ENCODE peak calls at places on chromosomes 4 and X, in seven cellular contexts. One of them, this sample, is unnamed.

GRCh38 chr4:32569844-32570243 is 1849.7 kb downstream of the PCDH7 start:
- ATAC-seq in stimulated activated effector memory CD8-positive, alpha-beta T cell treated with anti-CD3 and anti-CD28 coated beads, Interleukin-12 subunit alpha, Interleukin-12 subunit beta, amount 100 ng/mL, for 72 hours: no peak
- ATAC-seq in naive thymus-derived CD8-positive, alpha-beta T cell: no peak
- ATAC-seq in right lobe of liver: peak
- ATAC-seq in Panc1: no peak
- ATAC-seq in left lung: peak
- ATAC-seq in stimulated activated naive B cell treated with anti-CD40 and anti-IgM and Interleukin-4, amounts not matched to agents 10 μg/mL and 1 μg/mL and 100 μg/mL, for 72 hours: peak
- ATAC-seq in this sample: no peak

GRCh38 chr4:7767966-7768365 is 171.7 kb downstream of the AFAP1 start:
- ATAC-seq in stimulated activated effector memory CD8-positive, alpha-beta T cell treated with anti-CD3 and anti-CD28 coated beads, Interleukin-12 subunit alpha, Interleukin-12 subunit beta, amount 100 ng/mL, for 72 hours: no peak
- ATAC-seq in naive thymus-derived CD8-positive, alpha-beta T cell: no peak
- ATAC-seq in right lobe of liver: no peak
- ATAC-seq in Panc1: no peak
- ATAC-seq in left lung: no peak
- ATAC-seq in stimulated activated naive B cell treated with anti-CD40 and anti-IgM and Interleukin-4, amounts not matched to agents 10 μg/mL and 1 μg/mL and 100 μg/mL, for 72 hours: no peak
- ATAC-seq in this sample: no peak

GRCh38 chr4:15756361-15756861 is 21.7 kb upstream of the CD38 start:
- ATAC-seq in stimulated activated effector memory CD8-positive, alpha-beta T cell treated with anti-CD3 and anti-CD28 coated beads, Interleukin-12 subunit alpha, Interleukin-12 subunit beta, amount 100 ng/mL, for 72 hours: peak
- ATAC-seq in naive thymus-derived CD8-positive, alpha-beta T cell: peak
- ATAC-seq in right lobe of liver: no peak
- ATAC-seq in Panc1: peak
- ATAC-seq in left lung: peak
- ATAC-seq in stimulated activated naive B cell treated with anti-CD40 and anti-IgM and Interleukin-4, amounts not matched to agents 10 μg/mL and 1 μg/mL and 100 μg/mL, for 72 hours: peak
- ATAC-seq in this sample: peak

GRCh38 chr4:158172558-158173258 is at the start of gene GASK1B:
- ATAC-seq in stimulated activated effector memory CD8-positive, alpha-beta T cell treated with anti-CD3 and anti-CD28 coated beads, Interleukin-12 subunit alpha, Interleukin-12 subunit beta, amount 100 ng/mL, for 72 hours: no peak
- ATAC-seq in naive thymus-derived CD8-positive, alpha-beta T cell: no peak
- ATAC-seq in right lobe of liver: peak
- ATAC-seq in Panc1: no peak
- ATAC-seq in left lung: peak
- ATAC-seq in stimulated activated naive B cell treated with anti-CD40 and anti-IgM and Interleukin-4, amounts not matched to agents 10 μg/mL and 1 μg/mL and 100 μg/mL, for 72 hours: no peak
- ATAC-seq in this sample: no peak

GRCh38 chr4:89838005-89838404 is 1.0 kb upstream of the SNCA start:
- ATAC-seq in stimulated activated effector memory CD8-positive, alpha-beta T cell treated with anti-CD3 and anti-CD28 coated beads, Interleukin-12 subunit alpha, Interleukin-12 subunit beta, amount 100 ng/mL, for 72 hours: no peak
- ATAC-seq in naive thymus-derived CD8-positive, alpha-beta T cell: no peak
- ATAC-seq in right lobe of liver: peak
- ATAC-seq in Panc1: no peak
- ATAC-seq in left lung: peak
- ATAC-seq in stimulated activated naive B cell treated with anti-CD40 and anti-IgM and Interleukin-4, amounts not matched to agents 10 μg/mL and 1 μg/mL and 100 μg/mL, for 72 hours: peak
- ATAC-seq in this sample: no peak

GRCh38 chrX:72713130-72713529 is 976 bp downstream of the PHKA1 start:
- ATAC-seq in stimulated activated effector memory CD8-positive, alpha-beta T cell treated with anti-CD3 and anti-CD28 coated beads, Interleukin-12 subunit alpha, Interleukin-12 subunit beta, amount 100 ng/mL, for 72 hours: peak
- ATAC-seq in naive thymus-derived CD8-positive, alpha-beta T cell: no peak
- ATAC-seq in right lobe of liver: no peak
- ATAC-seq in Panc1: no peak
- ATAC-seq in left lung: no peak
- ATAC-seq in stimulated activated naive B cell treated with anti-CD40 and anti-IgM and Interleukin-4, amounts not matched to agents 10 μg/mL and 1 μg/mL and 100 μg/mL, for 72 hours: peak
- ATAC-seq in this sample: peak

GRCh38 chrX:16838202-16839066 is 31.7 kb downstream of the RBBP7 start:
- ATAC-seq in stimulated activated effector memory CD8-positive, alpha-beta T cell treated with anti-CD3 and anti-CD28 coated beads, Interleukin-12 subunit alpha, Interleukin-12 subunit beta, amount 100 ng/mL, for 72 hours: no peak
- ATAC-seq in naive thymus-derived CD8-positive, alpha-beta T cell: no peak
- ATAC-seq in right lobe of liver: peak
- ATAC-seq in Panc1: no peak
- ATAC-seq in left lung: no peak
- ATAC-seq in stimulated activated naive B cell treated with anti-CD40 and anti-IgM and Interleukin-4, amounts not matched to agents 10 μg/mL and 1 μg/mL and 100 μg/mL, for 72 hours: no peak
- ATAC-seq in this sample: no peak

GRCh38 chr4:120225527-120225926 is 158.9 kb upstream of the MAD2L1 start:
- ATAC-seq in stimulated activated effector memory CD8-positive, alpha-beta T cell treated with anti-CD3 and anti-CD28 coated beads, Interleukin-12 subunit alpha, Interleukin-12 subunit beta, amount 100 ng/mL, for 72 hours: no peak
- ATAC-seq in naive thymus-derived CD8-positive, alpha-beta T cell: no peak
- ATAC-seq in right lobe of liver: peak
- ATAC-seq in Panc1: no peak
- ATAC-seq in left lung: no peak
- ATAC-seq in stimulated activated naive B cell treated with anti-CD40 and anti-IgM and Interleukin-4, amounts not matched to agents 10 μg/mL and 1 μg/mL and 100 μg/mL, for 72 hours: no peak
- ATAC-seq in this sample: no peak

GRCh38 chr4:182770969-182771330 is 146.2 kb downstream of the DCTD start:
- ATAC-seq in stimulated activated effector memory CD8-positive, alpha-beta T cell treated with anti-CD3 and anti-CD28 coated beads, Interleukin-12 subunit alpha, Interleukin-12 subunit beta, amount 100 ng/mL, for 72 hours: no peak
- ATAC-seq in naive thymus-derived CD8-positive, alpha-beta T cell: no peak
- ATAC-seq in right lobe of liver: no peak
- ATAC-seq in Panc1: no peak
- ATAC-seq in left lung: peak
- ATAC-seq in stimulated activated naive B cell treated with anti-CD40 and anti-IgM and Interleukin-4, amounts not matched to agents 10 μg/mL and 1 μg/mL and 100 μg/mL, for 72 hours: no peak
- ATAC-seq in this sample: no peak

GRCh38 chr4:39682133-39682532 is 15.8 kb upstream of the UBE2K start:
- ATAC-seq in stimulated activated effector memory CD8-positive, alpha-beta T cell treated with anti-CD3 and anti-CD28 coated beads, Interleukin-12 subunit alpha, Interleukin-12 subunit beta, amount 100 ng/mL, for 72 hours: no peak
- ATAC-seq in naive thymus-derived CD8-positive, alpha-beta T cell: no peak
- ATAC-seq in right lobe of liver: no peak
- ATAC-seq in Panc1: no peak
- ATAC-seq in left lung: peak
- ATAC-seq in stimulated activated naive B cell treated with anti-CD40 and anti-IgM and Interleukin-4, amounts not matched to agents 10 μg/mL and 1 μg/mL and 100 μg/mL, for 72 hours: peak
- ATAC-seq in this sample: no peak

GRCh38 chrX:53320543-53321215 is 39.3 kb upstream of the IQSEC2 start:
- ATAC-seq in stimulated activated effector memory CD8-positive, alpha-beta T cell treated with anti-CD3 and anti-CD28 coated beads, Interleukin-12 subunit alpha, Interleukin-12 subunit beta, amount 100 ng/mL, for 72 hours: peak
- ATAC-seq in naive thymus-derived CD8-positive, alpha-beta T cell: peak
- ATAC-seq in right lobe of liver: peak
- ATAC-seq in Panc1: peak
- ATAC-seq in left lung: peak
- ATAC-seq in stimulated activated naive B cell treated with anti-CD40 and anti-IgM and Interleukin-4, amounts not matched to agents 10 μg/mL and 1 μg/mL and 100 μg/mL, for 72 hours: peak
- ATAC-seq in this sample: peak

GRCh38 chr4:87910795-87911194 is 64.7 kb upstream of the SPP1 start:
- ATAC-seq in stimulated activated effector memory CD8-positive, alpha-beta T cell treated with anti-CD3 and anti-CD28 coated beads, Interleukin-12 subunit alpha, Interleukin-12 subunit beta, amount 100 ng/mL, for 72 hours: no peak
- ATAC-seq in naive thymus-derived CD8-positive, alpha-beta T cell: no peak
- ATAC-seq in right lobe of liver: peak
- ATAC-seq in Panc1: no peak
- ATAC-seq in left lung: no peak
- ATAC-seq in stimulated activated naive B cell treated with anti-CD40 and anti-IgM and Interleukin-4, amounts not matched to agents 10 μg/mL and 1 μg/mL and 100 μg/mL, for 72 hours: no peak
- ATAC-seq in this sample: no peak

GRCh38 chr4:184446132-184446531 is 28.2 kb downstream of the IRF2 start:
- ATAC-seq in stimulated activated effector memory CD8-positive, alpha-beta T cell treated with anti-CD3 and anti-CD28 coated beads, Interleukin-12 subunit alpha, Interleukin-12 subunit beta, amount 100 ng/mL, for 72 hours: no peak
- ATAC-seq in naive thymus-derived CD8-positive, alpha-beta T cell: no peak
- ATAC-seq in right lobe of liver: no peak
- ATAC-seq in Panc1: no peak
- ATAC-seq in left lung: no peak
- ATAC-seq in stimulated activated naive B cell treated with anti-CD40 and anti-IgM and Interleukin-4, amounts not matched to agents 10 μg/mL and 1 μg/mL and 100 μg/mL, for 72 hours: no peak
- ATAC-seq in this sample: no peak

GRCh38 chr4:174193438-174194015 is 89.9 kb downstream of the FBXO8 start:
- ATAC-seq in stimulated activated effector memory CD8-positive, alpha-beta T cell treated with anti-CD3 and anti-CD28 coated beads, Interleukin-12 subunit alpha, Interleukin-12 subunit beta, amount 100 ng/mL, for 72 hours: no peak
- ATAC-seq in naive thymus-derived CD8-positive, alpha-beta T cell: no peak
- ATAC-seq in right lobe of liver: no peak
- ATAC-seq in Panc1: no peak
- ATAC-seq in left lung: no peak
- ATAC-seq in stimulated activated naive B cell treated with anti-CD40 and anti-IgM and Interleukin-4, amounts not matched to agents 10 μg/mL and 1 μg/mL and 100 μg/mL, for 72 hours: no peak
- ATAC-seq in this sample: no peak

GRCh38 chr4:76738081-76738931 is 159.6 kb downstream of the SOWAHB start:
- ATAC-seq in stimulated activated effector memory CD8-positive, alpha-beta T cell treated with anti-CD3 and anti-CD28 coated beads, Interleukin-12 subunit alpha, Interleukin-12 subunit beta, amount 100 ng/mL, for 72 hours: peak
- ATAC-seq in naive thymus-derived CD8-positive, alpha-beta T cell: no peak
- ATAC-seq in right lobe of liver: peak
- ATAC-seq in Panc1: no peak
- ATAC-seq in left lung: peak
- ATAC-seq in stimulated activated naive B cell treated with anti-CD40 and anti-IgM and Interleukin-4, amounts not matched to agents 10 μg/mL and 1 μg/mL and 100 μg/mL, for 72 hours: peak
- ATAC-seq in this sample: peak

GRCh38 chrX:38860106-38861013 is 59.1 kb downstream of the MID1IP1 start:
- ATAC-seq in stimulated activated effector memory CD8-positive, alpha-beta T cell treated with anti-CD3 and anti-CD28 coated beads, Interleukin-12 subunit alpha, Interleukin-12 subunit beta, amount 100 ng/mL, for 72 hours: peak
- ATAC-seq in naive thymus-derived CD8-positive, alpha-beta T cell: peak
- ATAC-seq in right lobe of liver: no peak
- ATAC-seq in Panc1: no peak
- ATAC-seq in left lung: no peak
- ATAC-seq in stimulated activated naive B cell treated with anti-CD40 and anti-IgM and Interleukin-4, amounts not matched to agents 10 μg/mL and 1 μg/mL and 100 μg/mL, for 72 hours: peak
- ATAC-seq in this sample: peak

GRCh38 chr4:38872620-38873019 is 5.0 kb downstream of the FAM114A1 start:
- ATAC-seq in stimulated activated effector memory CD8-positive, alpha-beta T cell treated with anti-CD3 and anti-CD28 coated beads, Interleukin-12 subunit alpha, Interleukin-12 subunit beta, amount 100 ng/mL, for 72 hours: no peak
- ATAC-seq in naive thymus-derived CD8-positive, alpha-beta T cell: no peak
- ATAC-seq in right lobe of liver: peak
- ATAC-seq in Panc1: no peak
- ATAC-seq in left lung: no peak
- ATAC-seq in stimulated activated naive B cell treated with anti-CD40 and anti-IgM and Interleukin-4, amounts not matched to agents 10 μg/mL and 1 μg/mL and 100 μg/mL, for 72 hours: no peak
- ATAC-seq in this sample: no peak

GRCh38 chr4:72893354-72894066 is 176.0 kb downstream of the COX18 start:
- ATAC-seq in stimulated activated effector memory CD8-positive, alpha-beta T cell treated with anti-CD3 and anti-CD28 coated beads, Interleukin-12 subunit alpha, Interleukin-12 subunit beta, amount 100 ng/mL, for 72 hours: no peak
- ATAC-seq in naive thymus-derived CD8-positive, alpha-beta T cell: no peak
- ATAC-seq in right lobe of liver: peak
- ATAC-seq in Panc1: no peak
- ATAC-seq in left lung: peak
- ATAC-seq in stimulated activated naive B cell treated with anti-CD40 and anti-IgM and Interleukin-4, amounts not matched to agents 10 μg/mL and 1 μg/mL and 100 μg/mL, for 72 hours: no peak
- ATAC-seq in this sample: no peak

GRCh38 chr4:123896446-123897071 is 500.0 kb downstream of the SPRY1 start:
- ATAC-seq in stimulated activated effector memory CD8-positive, alpha-beta T cell treated with anti-CD3 and anti-CD28 coated beads, Interleukin-12 subunit alpha, Interleukin-12 subunit beta, amount 100 ng/mL, for 72 hours: no peak
- ATAC-seq in naive thymus-derived CD8-positive, alpha-beta T cell: no peak
- ATAC-seq in right lobe of liver: no peak
- ATAC-seq in Panc1: no peak
- ATAC-seq in left lung: peak
- ATAC-seq in stimulated activated naive B cell treated with anti-CD40 and anti-IgM and Interleukin-4, amounts not matched to agents 10 μg/mL and 1 μg/mL and 100 μg/mL, for 72 hours: no peak
- ATAC-seq in this sample: no peak

GRCh38 chr4:48042979-48043461 is 26.4 kb downstream of the NIPAL1 start:
- ATAC-seq in stimulated activated effector memory CD8-positive, alpha-beta T cell treated with anti-CD3 and anti-CD28 coated beads, Interleukin-12 subunit alpha, Interleukin-12 subunit beta, amount 100 ng/mL, for 72 hours: no peak
- ATAC-seq in naive thymus-derived CD8-positive, alpha-beta T cell: no peak
- ATAC-seq in right lobe of liver: peak
- ATAC-seq in Panc1: no peak
- ATAC-seq in left lung: no peak
- ATAC-seq in stimulated activated naive B cell treated with anti-CD40 and anti-IgM and Interleukin-4, amounts not matched to agents 10 μg/mL and 1 μg/mL and 100 μg/mL, for 72 hours: no peak
- ATAC-seq in this sample: no peak

GRCh38 chr4:15131551-15131950 is 129.3 kb downstream of the CPEB2 start:
- ATAC-seq in stimulated activated effector memory CD8-positive, alpha-beta T cell treated with anti-CD3 and anti-CD28 coated beads, Interleukin-12 subunit alpha, Interleukin-12 subunit beta, amount 100 ng/mL, for 72 hours: no peak
- ATAC-seq in naive thymus-derived CD8-positive, alpha-beta T cell: no peak
- ATAC-seq in right lobe of liver: peak
- ATAC-seq in Panc1: no peak
- ATAC-seq in left lung: peak
- ATAC-seq in stimulated activated naive B cell treated with anti-CD40 and anti-IgM and Interleukin-4, amounts not matched to agents 10 μg/mL and 1 μg/mL and 100 μg/mL, for 72 hours: no peak
- ATAC-seq in this sample: no peak

GRCh38 chrX:153959649-153960048 is 12.0 kb downstream of the HCFC1 start:
- ATAC-seq in stimulated activated effector memory CD8-positive, alpha-beta T cell treated with anti-CD3 and anti-CD28 coated beads, Interleukin-12 subunit alpha, Interleukin-12 subunit beta, amount 100 ng/mL, for 72 hours: no peak
- ATAC-seq in naive thymus-derived CD8-positive, alpha-beta T cell: no peak
- ATAC-seq in right lobe of liver: no peak
- ATAC-seq in Panc1: no peak
- ATAC-seq in left lung: no peak
- ATAC-seq in stimulated activated naive B cell treated with anti-CD40 and anti-IgM and Interleukin-4, amounts not matched to agents 10 μg/mL and 1 μg/mL and 100 μg/mL, for 72 hours: no peak
- ATAC-seq in this sample: no peak

GRCh38 chrX:134377537-134377936 is 82.4 kb upstream of the HPRT1 start:
- ATAC-seq in stimulated activated effector memory CD8-positive, alpha-beta T cell treated with anti-CD3 and anti-CD28 coated beads, Interleukin-12 subunit alpha, Interleukin-12 subunit beta, amount 100 ng/mL, for 72 hours: peak
- ATAC-seq in naive thymus-derived CD8-positive, alpha-beta T cell: no peak
- ATAC-seq in right lobe of liver: peak
- ATAC-seq in Panc1: no peak
- ATAC-seq in left lung: no peak
- ATAC-seq in stimulated activated naive B cell treated with anti-CD40 and anti-IgM and Interleukin-4, amounts not matched to agents 10 μg/mL and 1 μg/mL and 100 μg/mL, for 72 hours: peak
- ATAC-seq in this sample: peak

GRCh38 chr4:161143375-161143774 is 1020.4 kb downstream of the FSTL5 start:
- ATAC-seq in stimulated activated effector memory CD8-positive, alpha-beta T cell treated with anti-CD3 and anti-CD28 coated beads, Interleukin-12 subunit alpha, Interleukin-12 subunit beta, amount 100 ng/mL, for 72 hours: no peak
- ATAC-seq in naive thymus-derived CD8-positive, alpha-beta T cell: no peak
- ATAC-seq in right lobe of liver: peak
- ATAC-seq in Panc1: no peak
- ATAC-seq in left lung: no peak
- ATAC-seq in stimulated activated naive B cell treated with anti-CD40 and anti-IgM and Interleukin-4, amounts not matched to agents 10 μg/mL and 1 μg/mL and 100 μg/mL, for 72 hours: no peak
- ATAC-seq in this sample: no peak

GRCh38 chr4:118967393-118967792 is 78.7 kb downstream of the SYNPO2 start:
- ATAC-seq in stimulated activated effector memory CD8-positive, alpha-beta T cell treated with anti-CD3 and anti-CD28 coated beads, Interleukin-12 subunit alpha, Interleukin-12 subunit beta, amount 100 ng/mL, for 72 hours: no peak
- ATAC-seq in naive thymus-derived CD8-positive, alpha-beta T cell: no peak
- ATAC-seq in right lobe of liver: no peak
- ATAC-seq in Panc1: no peak
- ATAC-seq in left lung: peak
- ATAC-seq in stimulated activated naive B cell treated with anti-CD40 and anti-IgM and Interleukin-4, amounts not matched to agents 10 μg/mL and 1 μg/mL and 100 μg/mL, for 72 hours: peak
- ATAC-seq in this sample: no peak

GRCh38 chr4:45147866-45148265 is 421.5 kb upstream of the GNPDA2 start:
- ATAC-seq in stimulated activated effector memory CD8-positive, alpha-beta T cell treated with anti-CD3 and anti-CD28 coated beads, Interleukin-12 subunit alpha, Interleukin-12 subunit beta, amount 100 ng/mL, for 72 hours: no peak
- ATAC-seq in naive thymus-derived CD8-positive, alpha-beta T cell: no peak
- ATAC-seq in right lobe of liver: no peak
- ATAC-seq in Panc1: no peak
- ATAC-seq in left lung: no peak
- ATAC-seq in stimulated activated naive B cell treated with anti-CD40 and anti-IgM and Interleukin-4, amounts not matched to agents 10 μg/mL and 1 μg/mL and 100 μg/mL, for 72 hours: no peak
- ATAC-seq in this sample: no peak

GRCh38 chr4:104976258-104976657 is 170.4 kb upstream of the TET2 start:
- ATAC-seq in stimulated activated effector memory CD8-positive, alpha-beta T cell treated with anti-CD3 and anti-CD28 coated beads, Interleukin-12 subunit alpha, Interleukin-12 subunit beta, amount 100 ng/mL, for 72 hours: no peak
- ATAC-seq in naive thymus-derived CD8-positive, alpha-beta T cell: no peak
- ATAC-seq in right lobe of liver: no peak
- ATAC-seq in Panc1: no peak
- ATAC-seq in left lung: no peak
- ATAC-seq in stimulated activated naive B cell treated with anti-CD40 and anti-IgM and Interleukin-4, amounts not matched to agents 10 μg/mL and 1 μg/mL and 100 μg/mL, for 72 hours: no peak
- ATAC-seq in this sample: no peak

GRCh38 chrX:70033348-70033747 is 16.4 kb downstream of the AWAT2 start:
- ATAC-seq in stimulated activated effector memory CD8-positive, alpha-beta T cell treated with anti-CD3 and anti-CD28 coated beads, Interleukin-12 subunit alpha, Interleukin-12 subunit beta, amount 100 ng/mL, for 72 hours: no peak
- ATAC-seq in naive thymus-derived CD8-positive, alpha-beta T cell: no peak
- ATAC-seq in right lobe of liver: peak
- ATAC-seq in Panc1: peak
- ATAC-seq in left lung: peak
- ATAC-seq in stimulated activated naive B cell treated with anti-CD40 and anti-IgM and Interleukin-4, amounts not matched to agents 10 μg/mL and 1 μg/mL and 100 μg/mL, for 72 hours: peak
- ATAC-seq in this sample: no peak

GRCh38 chr4:168335621-168336020 is 17.1 kb upstream of the DDX60 start:
- ATAC-seq in stimulated activated effector memory CD8-positive, alpha-beta T cell treated with anti-CD3 and anti-CD28 coated beads, Interleukin-12 subunit alpha, Interleukin-12 subunit beta, amount 100 ng/mL, for 72 hours: no peak
- ATAC-seq in naive thymus-derived CD8-positive, alpha-beta T cell: no peak
- ATAC-seq in right lobe of liver: no peak
- ATAC-seq in Panc1: no peak
- ATAC-seq in left lung: no peak
- ATAC-seq in stimulated activated naive B cell treated with anti-CD40 and anti-IgM and Interleukin-4, amounts not matched to agents 10 μg/mL and 1 μg/mL and 100 μg/mL, for 72 hours: no peak
- ATAC-seq in this sample: no peak

GRCh38 chr4:48195853-48196252 is 61.8 kb upstream of the TXK start:
- ATAC-seq in stimulated activated effector memory CD8-positive, alpha-beta T cell treated with anti-CD3 and anti-CD28 coated beads, Interleukin-12 subunit alpha, Interleukin-12 subunit beta, amount 100 ng/mL, for 72 hours: no peak
- ATAC-seq in naive thymus-derived CD8-positive, alpha-beta T cell: no peak
- ATAC-seq in right lobe of liver: no peak
- ATAC-seq in Panc1: no peak
- ATAC-seq in left lung: no peak
- ATAC-seq in stimulated activated naive B cell treated with anti-CD40 and anti-IgM and Interleukin-4, amounts not matched to agents 10 μg/mL and 1 μg/mL and 100 μg/mL, for 72 hours: peak
- ATAC-seq in this sample: no peak

GRCh38 chr4:10063544-10064300 is 42.4 kb upstream of the SLC2A9 start:
- ATAC-seq in stimulated activated effector memory CD8-positive, alpha-beta T cell treated with anti-CD3 and anti-CD28 coated beads, Interleukin-12 subunit alpha, Interleukin-12 subunit beta, amount 100 ng/mL, for 72 hours: no peak
- ATAC-seq in naive thymus-derived CD8-positive, alpha-beta T cell: no peak
- ATAC-seq in right lobe of liver: peak
- ATAC-seq in Panc1: peak
- ATAC-seq in left lung: peak
- ATAC-seq in stimulated activated naive B cell treated with anti-CD40 and anti-IgM and Interleukin-4, amounts not matched to agents 10 μg/mL and 1 μg/mL and 100 μg/mL, for 72 hours: no peak
- ATAC-seq in this sample: no peak

GRCh38 chr4:173506780-173507211 is 23.2 kb downstream of the HAND2 start:
- ATAC-seq in stimulated activated effector memory CD8-positive, alpha-beta T cell treated with anti-CD3 and anti-CD28 coated beads, Interleukin-12 subunit alpha, Interleukin-12 subunit beta, amount 100 ng/mL, for 72 hours: peak
- ATAC-seq in naive thymus-derived CD8-positive, alpha-beta T cell: peak
- ATAC-seq in right lobe of liver: no peak
- ATAC-seq in Panc1: no peak
- ATAC-seq in left lung: peak
- ATAC-seq in stimulated activated naive B cell treated with anti-CD40 and anti-IgM and Interleukin-4, amounts not matched to agents 10 μg/mL and 1 μg/mL and 100 μg/mL, for 72 hours: peak
- ATAC-seq in this sample: no peak

GRCh38 chrX:41449138-41449537 is 2.0 kb downstream of the NYX start:
- ATAC-seq in stimulated activated effector memory CD8-positive, alpha-beta T cell treated with anti-CD3 and anti-CD28 coated beads, Interleukin-12 subunit alpha, Interleukin-12 subunit beta, amount 100 ng/mL, for 72 hours: no peak
- ATAC-seq in naive thymus-derived CD8-positive, alpha-beta T cell: no peak
- ATAC-seq in right lobe of liver: no peak
- ATAC-seq in Panc1: no peak
- ATAC-seq in left lung: no peak
- ATAC-seq in stimulated activated naive B cell treated with anti-CD40 and anti-IgM and Interleukin-4, amounts not matched to agents 10 μg/mL and 1 μg/mL and 100 μg/mL, for 72 hours: peak
- ATAC-seq in this sample: no peak

GRCh38 chrX:118226060-118226428 is 109.4 kb upstream of the KLHL13 start:
- ATAC-seq in stimulated activated effector memory CD8-positive, alpha-beta T cell treated with anti-CD3 and anti-CD28 coated beads, Interleukin-12 subunit alpha, Interleukin-12 subunit beta, amount 100 ng/mL, for 72 hours: no peak
- ATAC-seq in naive thymus-derived CD8-positive, alpha-beta T cell: no peak
- ATAC-seq in right lobe of liver: peak
- ATAC-seq in Panc1: peak
- ATAC-seq in left lung: peak
- ATAC-seq in stimulated activated naive B cell treated with anti-CD40 and anti-IgM and Interleukin-4, amounts not matched to agents 10 μg/mL and 1 μg/mL and 100 μg/mL, for 72 hours: peak
- ATAC-seq in this sample: no peak

GRCh38 chr4:14908635-14909034 is 93.6 kb upstream of the CPEB2 start:
- ATAC-seq in stimulated activated effector memory CD8-positive, alpha-beta T cell treated with anti-CD3 and anti-CD28 coated beads, Interleukin-12 subunit alpha, Interleukin-12 subunit beta, amount 100 ng/mL, for 72 hours: no peak
- ATAC-seq in naive thymus-derived CD8-positive, alpha-beta T cell: no peak
- ATAC-seq in right lobe of liver: peak
- ATAC-seq in Panc1: no peak
- ATAC-seq in left lung: peak
- ATAC-seq in stimulated activated naive B cell treated with anti-CD40 and anti-IgM and Interleukin-4, amounts not matched to agents 10 μg/mL and 1 μg/mL and 100 μg/mL, for 72 hours: no peak
- ATAC-seq in this sample: no peak

GRCh38 chr4:105978684-105979296 is 83.5 kb downstream of the NPNT start:
- ATAC-seq in stimulated activated effector memory CD8-positive, alpha-beta T cell treated with anti-CD3 and anti-CD28 coated beads, Interleukin-12 subunit alpha, Interleukin-12 subunit beta, amount 100 ng/mL, for 72 hours: no peak
- ATAC-seq in naive thymus-derived CD8-positive, alpha-beta T cell: no peak
- ATAC-seq in right lobe of liver: no peak
- ATAC-seq in Panc1: no peak
- ATAC-seq in left lung: no peak
- ATAC-seq in stimulated activated naive B cell treated with anti-CD40 and anti-IgM and Interleukin-4, amounts not matched to agents 10 μg/mL and 1 μg/mL and 100 μg/mL, for 72 hours: no peak
- ATAC-seq in this sample: no peak

GRCh38 chr4:10438924-10439323 is 18.3 kb downstream of the ZNF518B start:
- ATAC-seq in stimulated activated effector memory CD8-positive, alpha-beta T cell treated with anti-CD3 and anti-CD28 coated beads, Interleukin-12 subunit alpha, Interleukin-12 subunit beta, amount 100 ng/mL, for 72 hours: no peak
- ATAC-seq in naive thymus-derived CD8-positive, alpha-beta T cell: no peak
- ATAC-seq in right lobe of liver: no peak
- ATAC-seq in Panc1: no peak
- ATAC-seq in left lung: no peak
- ATAC-seq in stimulated activated naive B cell treated with anti-CD40 and anti-IgM and Interleukin-4, amounts not matched to agents 10 μg/mL and 1 μg/mL and 100 μg/mL, for 72 hours: peak
- ATAC-seq in this sample: no peak

GRCh38 chrX:108306086-108306485 is 132.1 kb downstream of the COL4A6 start:
- ATAC-seq in stimulated activated effector memory CD8-positive, alpha-beta T cell treated with anti-CD3 and anti-CD28 coated beads, Interleukin-12 subunit alpha, Interleukin-12 subunit beta, amount 100 ng/mL, for 72 hours: no peak
- ATAC-seq in naive thymus-derived CD8-positive, alpha-beta T cell: no peak
- ATAC-seq in right lobe of liver: no peak
- ATAC-seq in Panc1: no peak
- ATAC-seq in left lung: peak
- ATAC-seq in stimulated activated naive B cell treated with anti-CD40 and anti-IgM and Interleukin-4, amounts not matched to agents 10 μg/mL and 1 μg/mL and 100 μg/mL, for 72 hours: no peak
- ATAC-seq in this sample: no peak

This sample was measured in activated T-helper 17 cell treated with anti-CD3 and anti-CD28 coated beads, Interleukin-2, amount 50 U/mL, for 72 hours.